ENCODE peak calls at places on chromosome 3, in four cellular contexts. X is body of pancreas, E is activated B cell treated with CpG ODN at 0.5 μM for 24 hours, P is endothelial cell. Q is an unnamed sample.

GRCh38 chr3:179093807-179094206 is 22.2 kb upstream of the ZMAT3 start:
- DNase-seq in P (no peak), X (no peak), E (no peak), Q (no peak)

GRCh38 chr3:61141184-61141583 is 110.1 kb downstream of the FHIT start:
- DNase-seq in X (no peak), P (no peak), E (no peak), Q (no peak)

GRCh38 chr3:114874447-114874846 is 272.6 kb downstream of the ZBTB20 start:
- DNase-seq in E (no peak), P (no peak), X (no peak), Q (no peak)

GRCh38 chr3:36650271-36650671 is 114.1 kb downstream of the DCLK3 start:
- DNase-seq in E (no peak), X (no peak), P (no peak), Q (no peak)

GRCh38 chr3:184733971-184734608 is 22.2 kb upstream of the MAGEF1 start:
- DNase-seq in E (no peak), X (no peak), P (no peak), Q (no peak)

GRCh38 chr3:138059261-138059660 is 49.3 kb downstream of the CLDN18 start:
- DNase-seq in E (no peak), X (no peak), P (no peak), Q (no peak)

GRCh38 chr3:8503871-8504610 is 2.4 kb downstream of the LMCD1 start:
- DNase-seq in X (no peak), P (no peak), E (peak), Q (no peak)

GRCh38 chr3:69212411-69213160 is 90.2 kb upstream of the LMOD3 start:
- DNase-seq in X (no peak), E (no peak), P (no peak), Q (no peak)

GRCh38 chr3:57791245-57791644 is 35.1 kb downstream of the SLMAP start:
- DNase-seq in E (no peak), P (no peak), X (no peak), Q (no peak)

GRCh38 chr3:2711081-2711480 is 399.1 kb downstream of the IL5RA start:
- DNase-seq in X (no peak), E (no peak), P (no peak), Q (no peak)

GRCh38 chr3:60269377-60269776 is 981.9 kb downstream of the FHIT start:
- DNase-seq in P (no peak), E (no peak), X (no peak), Q (no peak)

GRCh38 chr3:84547971-84548970 is 410.5 kb upstream of the CADM2 start:
- DNase-seq in P (peak), X (peak), E (no peak), Q (no peak)

GRCh38 chr3:29536016-29536736 is 255.3 kb downstream of the RBMS3 start:
- DNase-seq in X (no peak), E (no peak), P (no peak), Q (no peak)

GRCh38 chr3:29527251-29527650 is 246.4 kb downstream of the RBMS3 start:
- DNase-seq in X (no peak), P (no peak), E (no peak), Q (no peak)

GRCh38 chr3:29531611-29532150 is 250.8 kb downstream of the RBMS3 start:
- DNase-seq in P (no peak), X (no peak), E (no peak), Q (no peak)

GRCh38 chr3:29533992-29534391 is 253.1 kb downstream of the RBMS3 start:
- DNase-seq in X (no peak), E (no peak), P (no peak), Q (no peak)

GRCh38 chr3:29532473-29532872 is 251.6 kb downstream of the RBMS3 start:
- DNase-seq in E (no peak), X (no peak), P (no peak), Q (no peak)
- TF ChIP-seq CTCF in E (no peak), X (no peak), P (no peak), Q (no peak)

DNA sequence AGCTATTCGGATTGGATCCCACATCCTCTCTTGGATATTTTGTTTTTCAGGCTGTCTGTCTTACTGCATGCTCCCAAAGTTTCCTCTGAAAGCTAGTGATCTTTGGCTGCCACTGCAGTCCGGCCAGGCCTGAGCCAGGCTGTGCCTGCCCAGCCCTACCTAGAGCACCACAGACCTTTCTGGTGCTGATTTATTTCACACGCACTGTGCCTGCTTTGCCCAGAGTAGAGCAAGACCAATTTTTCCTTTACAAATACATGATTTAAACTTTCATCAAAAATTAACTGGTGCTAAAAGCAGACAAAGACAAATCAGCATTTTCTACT is 28.0 kb upstream of the NDUFB4 start:
- DNase-seq in X (no peak), E (no peak), P (no peak), Q (no peak)
- TF ChIP-seq CTCF in X (no peak), E (no peak), P (no peak), Q (no peak)

GRCh38 chr3:151839313-151839631 is 25.4 kb downstream of the AADAC start:
- DNase-seq in P (no peak), X (no peak), E (no peak), Q (no peak)
- TF ChIP-seq CTCF in P (peak), X (no peak), E (peak), Q (no peak)

GRCh38 chr3:123271466-123272159 is 69.9 kb downstream of the SEC22A start:
- DNase-seq in P (no peak), E (no peak), X (no peak), Q (no peak)
- TF ChIP-seq CTCF in P (no peak), E (no peak), X (no peak), Q (no peak)

GRCh38 chr3:129506272-129506742 is 22.1 kb upstream of the RHO start:
- DNase-seq in X (no peak), E (no peak), P (no peak), Q (no peak)

GRCh38 chr3:129505341-129505740 is 23.1 kb upstream of the RHO start:
- DNase-seq in X (no peak), E (no peak), P (no peak), Q (no peak)

GRCh38 chr3:129503387-129504010 is 24.9 kb upstream of the RHO start:
- DNase-seq in P (no peak), X (no peak), E (no peak), Q (no peak)

GRCh38 chr3:129502641-129503386 is 25.6 kb upstream of the RHO start:
- DNase-seq in X (no peak), E (no peak), P (no peak), Q (no peak)

GRCh38 chr3:129504471-129505100 is 23.9 kb upstream of the RHO start:
- DNase-seq in P (no peak), X (no peak), E (no peak), Q (no peak)
- TF ChIP-seq CTCF in P (no peak), X (no peak), E (no peak), Q (no peak)

GRCh38 chr3:11846281-11847034 is at the start of gene TAMM41:
- DNase-seq in P (peak), X (peak), E (peak), Q (peak)

GRCh38 chr3:11847035-11847394 is 330 bp upstream of the TAMM41 start:
- DNase-seq in E (no peak), P (no peak), X (no peak), Q (no peak)

GRCh38 chr3:11845661-11846060 is 1.0 kb downstream of the TAMM41 start:
- DNase-seq in X (no peak), E (no peak), P (no peak), Q (no peak)

GRCh38 chr3:11850003-11850402 is 3.3 kb upstream of the TAMM41 start:
- DNase-seq in E (no peak), X (no peak), P (no peak), Q (no peak)

GRCh38 chr3:11847607-11848006 is 922 bp upstream of the TAMM41 start:
- DNase-seq in E (no peak), P (no peak), X (peak), Q (no peak)
- TF ChIP-seq CTCF in E (no peak), P (no peak), X (no peak), Q (no peak)

GRCh38 chr3:147383617-147384016 is 22.7 kb downstream of the ZIC4 start:
- DNase-seq in X (no peak), P (no peak), E (no peak), Q (no peak)
- TF ChIP-seq CTCF in X (no peak), P (peak), E (no peak), Q (no peak)

GRCh38 chr3:53077476-53078220 is 31.8 kb upstream of the SFMBT1 start:
- DNase-seq in P (no peak), E (no peak), X (no peak), Q (no peak)
- TF ChIP-seq CTCF in P (no peak), E (no peak), X (no peak), Q (no peak)

DNA sequence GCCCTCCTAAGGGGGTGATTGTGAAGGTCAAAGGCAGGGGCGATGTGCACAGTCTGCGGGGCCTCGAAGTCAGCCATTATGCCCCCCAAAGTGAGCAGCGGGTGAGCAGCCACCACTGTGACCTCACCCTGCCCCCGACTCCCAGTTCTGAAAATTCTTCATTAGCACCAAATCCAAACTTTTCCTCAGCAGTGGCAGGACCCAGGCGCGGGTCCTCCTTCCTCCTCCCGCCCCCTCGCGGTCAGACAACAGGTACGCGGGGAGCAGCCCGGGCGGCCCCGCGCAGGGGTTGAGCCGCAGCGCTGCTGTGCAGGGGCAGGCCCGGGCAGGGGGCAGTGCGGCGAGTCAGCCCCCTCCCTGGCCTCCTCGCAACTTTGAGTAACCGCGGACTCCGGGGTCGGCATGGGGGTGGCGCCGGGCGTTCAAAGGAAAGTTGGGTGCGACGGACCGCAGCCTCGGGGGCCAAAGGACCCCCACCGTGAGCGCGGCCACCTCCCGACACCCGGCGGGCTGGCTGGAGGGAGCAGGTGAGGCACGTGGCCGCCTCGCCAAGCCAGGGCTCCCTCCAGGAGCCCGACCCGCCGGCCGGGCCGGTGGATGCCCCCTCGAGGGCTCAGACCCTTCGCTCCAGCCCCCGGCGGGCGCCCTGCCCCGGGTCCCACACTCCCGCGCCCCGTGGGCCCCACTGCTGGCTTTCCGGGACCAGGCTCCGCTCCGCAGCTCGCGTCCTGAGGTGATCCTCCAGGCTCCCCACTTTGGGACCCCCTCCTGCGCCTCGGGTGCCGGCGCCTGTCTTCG is 49.4 kb upstream of the CCDC174 start:
- DNase-seq in E (no peak), X (no peak), P (peak), Q (no peak)
- TF ChIP-seq CTCF in E (no peak), X (peak), P (peak), Q (peak)

GRCh38 chr3:126941721-126942270 is 41.1 kb upstream of the PLXNA1 start:
- DNase-seq in X (no peak), E (no peak), P (no peak), Q (no peak)

GRCh38 chr3:126936853-126937395 is 46.0 kb upstream of the PLXNA1 start:
- DNase-seq in E (no peak), P (no peak), X (no peak), Q (no peak)

GRCh38 chr3:126938520-126939346 is 44.2 kb upstream of the PLXNA1 start:
- DNase-seq in E (no peak), X (no peak), P (no peak), Q (no peak)

GRCh38 chr3:126937533-126938432 is 45.1 kb upstream of the PLXNA1 start:
- DNase-seq in X (no peak), P (no peak), E (no peak), Q (no peak)

DNA sequence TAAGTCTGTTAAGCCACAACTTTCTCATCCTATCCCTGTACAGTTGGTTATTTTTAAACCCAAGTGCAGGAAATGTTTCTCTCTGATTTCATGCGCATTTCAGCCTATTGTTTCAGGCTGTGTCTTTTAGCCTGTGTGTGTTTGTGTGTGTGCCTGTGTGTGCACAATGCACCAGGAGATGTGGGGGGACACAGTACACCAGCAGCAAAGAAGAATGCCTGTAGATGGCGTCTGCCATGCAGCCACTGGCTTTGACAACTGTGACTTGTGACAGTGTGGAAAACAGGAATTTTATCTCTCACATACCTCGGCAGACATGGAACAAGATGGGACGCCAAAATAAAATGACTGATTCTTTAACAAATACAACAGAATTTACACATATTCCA is 43.6 kb upstream of the PLXNA1 start:
- DNase-seq in P (no peak), E (no peak), X (no peak), Q (no peak)
- TF ChIP-seq CTCF in P (no peak), E (no peak), X (no peak), Q (no peak)